ENCODE peak calls at places on chromosomes 4 and X, in ten cellular contexts. Q is NCI-H748 treated with DMSO at 0.1 percent for 48 hours; U is AG08396; E is AML-193; I is ELF-1; X is mesothelial cell of epicardium; W is endothelial cell; C is foreskin fibroblast; B is stimulated activated CD8-positive, alpha-beta memory T cell treated with anti-CD3 and anti-CD28 coated beads, Interleukin-4, amount 100 ng/mL, for 1 hour; N is naive thymus-derived CD4-positive, alpha-beta T cell. P is an unnamed sample.

GRCh38 chr4:155025762-155026457 is 182.5 kb upstream of the NPY2R start:
- DNase-seq in N (no peak), Q (peak; percentile 10), B (no peak), E (peak; percentile 15), I (peak; percentile 74), U (no peak), C (peak; percentile 24), X (peak; percentile 53), W (peak; percentile 71), P (peak; percentile 8)

GRCh38 chr4:180617203-180617602 is 1626.0 kb upstream of the TENM3 start:
- DNase-seq in X (no peak), N (no peak), B (no peak), C (no peak), Q (no peak), W (no peak), I (peak; percentile 14), E (no peak), U (no peak), P (no peak)

GRCh38 chr4:16692021-16692420 is 206.4 kb downstream of the LDB2 start:
- DNase-seq in X (no peak), E (no peak), U (no peak), B (no peak), N (no peak), I (no peak), W (no peak), C (no peak), Q (no peak), P (peak; percentile 39)

GRCh38 chr4:18695733-18696527 is 674.4 kb upstream of the LCORL start:
- DNase-seq in N (no peak), B (no peak), U (no peak), C (no peak), E (no peak), I (peak; percentile 23), X (no peak), W (no peak), Q (no peak), P (no peak)

GRCh38 chr4:140091305-140091704 is 62.7 kb downstream of the MAML3 start:
- DNase-seq in X (no peak), N (no peak), B (no peak), C (no peak), Q (no peak), U (no peak), W (no peak), E (peak; percentile 32), I (no peak), P (no peak)

GRCh38 chrX:105745863-105746262 is 76.5 kb upstream of the NRK start:
- DNase-seq in E (no peak), N (no peak), B (no peak), Q (no peak), W (no peak), X (no peak), U (no peak), C (no peak), I (peak; percentile 77), P (no peak)

GRCh38 chr4:158450741-158451140 is 70.9 kb upstream of the RXFP1 start:
- DNase-seq in Q (no peak), W (no peak), B (no peak), N (no peak), I (no peak), E (no peak), C (peak; percentile 61), U (no peak), X (no peak), P (peak; percentile 10)

GRCh38 chrX:136353519-136354095 is 52.8 kb downstream of the ADGRG4 start:
- DNase-seq in Q (no peak), B (no peak), I (no peak), X (no peak), E (no peak), W (no peak), N (no peak), C (no peak), U (no peak), P (peak; percentile 21)

GRCh38 chr4:108483077-108483476 is 137.3 kb upstream of the RPL34 start:
- DNase-seq in X (no peak), W (no peak), U (no peak), Q (no peak), N (no peak), I (no peak), B (no peak), C (no peak), E (no peak), P (peak; percentile 16)

GRCh38 chr4:142307857-142308256 is 538.2 kb downstream of the INPP4B start:
- DNase-seq in E (no peak), I (no peak), B (no peak), U (no peak), W (no peak), N (no peak), X (no peak), C (no peak), Q (no peak), P (no peak)

GRCh38 chr4:161629694-161630441 is 533.9 kb downstream of the FSTL5 start:
- DNase-seq in U (no peak), N (no peak), B (no peak), E (no peak), C (no peak), I (no peak), W (no peak), X (no peak), Q (no peak), P (no peak)

GRCh38 chrX:63686878-63687714 is 97.9 kb downstream of the ARHGEF9 start:
- DNase-seq in W (peak; percentile 18), U (peak; percentile 52), N (no peak), I (peak; percentile 72), C (peak; percentile 57), X (no peak), E (peak; percentile 30), B (peak; percentile 1), Q (no peak), P (peak; percentile 59)

GRCh38 chr4:4852591-4853362 is 6.7 kb upstream of the MSX1 start:
- DNase-seq in I (peak; percentile 94), U (peak; percentile 67), W (peak; percentile 60), E (no peak), B (peak; percentile 8), C (peak; percentile 76), Q (no peak), X (no peak), N (no peak), P (peak; percentile 77)

GRCh38 chrX:65607070-65607742 is 60.2 kb upstream of the MSN start:
- DNase-seq in I (no peak), N (peak; percentile 22), W (no peak), C (peak; percentile 63), U (no peak), E (no peak), X (no peak), B (no peak), Q (no peak), P (peak; percentile 38)

GRCh38 chr4:182418054-182418734 is 175.0 kb downstream of the TENM3 start:
- DNase-seq in X (no peak), E (no peak), B (no peak), U (no peak), Q (no peak), I (no peak), W (no peak), C (no peak), N (no peak), P (no peak)

GRCh38 chr4:62548108-62548524 is 1348.0 kb downstream of the ADGRL3 start:
- DNase-seq in W (no peak), Q (no peak), B (no peak), I (peak; percentile 79), C (no peak), N (no peak), E (no peak), U (no peak), X (no peak), P (no peak)

GRCh38 chr4:27518876-27519275 is 658.2 kb downstream of the STIM2 start:
- DNase-seq in I (no peak), B (no peak), C (no peak), Q (no peak), E (no peak), N (no peak), X (no peak), U (no peak), W (no peak), P (no peak)

GRCh38 chr4:123380728-123381716 is 15.6 kb upstream of the SPRY1 start:
- DNase-seq in W (no peak), I (no peak), E (no peak), Q (no peak), N (no peak), C (no peak), X (no peak), B (no peak), U (no peak), P (no peak)

GRCh38 chr4:81550005-81550896 is 78.5 kb upstream of the RASGEF1B start:
- DNase-seq in X (no peak), B (no peak), W (no peak), C (no peak), Q (no peak), E (no peak), U (no peak), I (no peak), N (no peak), P (no peak)